ENCODE peak calls at places on chromosomes 12 and 14, in ten cellular contexts. W, T, G, Z, A, Y, D, F, O and E are unnamed samples.

GRCh38 chr14:31505411-31505810 is 17.6 kb upstream of the GPR33 start:
- DNase-seq in D (no peak), T (no peak), Y (no peak), O (no peak), W (no peak), A (no peak), F (no peak), Z (no peak), G (no peak), E (no peak)

GRCh38 chr14:43795600-43796228 is 711.4 kb downstream of the FSCB start:
- DNase-seq in F (peak), Z (peak), A (no peak), T (no peak), G (no peak), O (no peak), Y (no peak), D (no peak), W (no peak), E (no peak)

GRCh38 chr12:132593938-132594358 is 16.4 kb downstream of the LRCOL1 start:
- DNase-seq in Y (peak), F (peak), T (no peak), D (no peak), W (no peak), Z (no peak), G (peak), A (peak), O (peak), E (peak)

GRCh38 chr12:51863921-51864700 is 15.6 kb upstream of the FIGNL2 start:
- DNase-seq in G (no peak), Y (no peak), W (no peak), T (no peak), O (peak), Z (no peak), F (peak), A (no peak), D (peak), E (no peak)

GRCh38 chr12:108296933-108297332 is 42.2 kb downstream of the CMKLR1 start:
- DNase-seq in G (no peak), Z (no peak), Y (no peak), F (no peak), W (no peak), D (no peak), A (no peak), O (no peak), T (no peak), E (no peak)

GRCh38 chr14:88005978-88006851 is 1.3 kb downstream of the GPR65 start:
- DNase-seq in D (peak), T (peak), W (peak), Z (no peak), G (peak), O (no peak), F (no peak), A (peak), Y (no peak), E (no peak)

GRCh38 chr12:49783917-49784676 is 42.7 kb downstream of the TMBIM6 start:
- DNase-seq in A (no peak), O (no peak), Z (no peak), D (no peak), F (no peak), Y (no peak), G (no peak), W (no peak), T (no peak), E (no peak)

GRCh38 chr14:39603942-39604341 is 171.7 kb upstream of the FBXO33 start:
- DNase-seq in G (peak), A (no peak), F (no peak), Y (no peak), D (no peak), T (no peak), O (no peak), Z (no peak), W (no peak), E (no peak)

GRCh38 chr12:104314242-104314614 is 10.7 kb downstream of the EID3 start:
- DNase-seq in D (no peak), Z (no peak), W (no peak), Y (no peak), A (no peak), G (no peak), T (no peak), O (no peak), F (no peak), E (no peak)

GRCh38 chr12:45540661-45541341 is 188.7 kb upstream of the ARID2 start:
- DNase-seq in A (no peak), F (no peak), G (no peak), Z (peak), O (no peak), W (no peak), Y (no peak), D (no peak), T (no peak), E (no peak)

GRCh38 chr12:93886533-93887511 is 209.6 kb downstream of the CRADD start:
- DNase-seq in G (no peak), W (no peak), F (no peak), T (no peak), D (no peak), Y (no peak), O (no peak), A (no peak), Z (no peak), E (no peak)

GRCh38 chr12:52817003-52817698 is 3.2 kb upstream of the KRT4 start:
- DNase-seq in O (no peak), G (no peak), W (no peak), Y (no peak), F (no peak), D (no peak), A (no peak), T (no peak), Z (no peak), E (no peak)

GRCh38 chr14:103401223-103402214 is 16.3 kb downstream of the MARK3 start:
- DNase-seq in D (no peak), W (no peak), F (peak), Z (no peak), G (no peak), O (no peak), Y (no peak), T (no peak), A (no peak), E (no peak)

GRCh38 chr14:59086241-59086899 is 102.1 kb upstream of the DAAM1 start:
- DNase-seq in A (no peak), O (no peak), T (no peak), D (no peak), F (no peak), Z (no peak), G (no peak), Y (no peak), W (no peak), E (no peak)

GRCh38 chr12:26833692-26834168 is 736 bp upstream of the ITPR2 start:
- DNase-seq in W (peak), D (peak), F (peak), Z (peak), G (peak), Y (peak), O (peak), A (peak), T (peak), E (peak)

GRCh38 chr12:55906056-55906455 is 21.6 kb downstream of the PYM1 start:
- DNase-seq in G (no peak), W (no peak), O (no peak), T (no peak), Y (no peak), F (no peak), A (no peak), Z (no peak), D (no peak), E (no peak)